ENCODE peak calls at places on chromosomes 11 and 22, in seven cellular contexts. B is stimulated activated CD4-positive, alpha-beta T cell treated with anti-CD3 and anti-CD28 coated beads, Interleukin-2, amount 100 ng/mL, for 24 hours; M is retinal pigment epithelial cell; P is fibroblast of the aortic adventitia; N is NCI-H1105 treated with DMSO at 0.1 percent for 48 hours; W is choroid plexus epithelial cell; T is hypothalamus. O is an unnamed sample.

GRCh38 chr11:3158131-3158591 is 6.9 kb downstream of the OSBPL5 start:
- DNase-seq in B (no peak), M (no peak), P (no peak), N (no peak), W (no peak), T (no peak), O (no peak)

GRCh38 chr11:73221996-73222395 is 3.9 kb downstream of the P2RY2 start:
- DNase-seq in B (no peak), M (no peak), P (no peak), N (no peak), W (no peak), T (no peak), O (no peak)

GRCh38 chr22:48799227-48799970 is 1028.3 kb downstream of the BRD1 start:
- DNase-seq in B (no peak), M (no peak), P (no peak), N (no peak), W (no peak), T (no peak), O (no peak)

GRCh38 chr11:69335461-69336386 is 41.8 kb downstream of the MYEOV start:
- DNase-seq in B (peak), M (no peak), P (no peak), N (no peak), W (no peak), T (no peak), O (no peak)

GRCh38 chr11:117016246-117016645 is 82.0 kb downstream of the SIK3 start:
- DNase-seq in B (no peak), M (no peak), P (no peak), N (no peak), W (no peak), T (no peak), O (no peak)

GRCh38 chr11:93858376-93858775 is 8.0 kb upstream of the VSTM5 start:
- DNase-seq in B (no peak), M (no peak), P (no peak), N (no peak), W (no peak), T (no peak), O (no peak)

GRCh38 chr22:42856179-42856864 is 751 bp downstream of the ARFGAP3 start:
- DNase-seq in B (peak), M (no peak), P (peak), N (peak), W (no peak), T (peak), O (peak)

GRCh38 chr11:127919206-127920000 is 668.0 kb downstream of the ETS1 start:
- DNase-seq in B (no peak), M (peak), P (peak), N (no peak), W (peak), T (no peak), O (no peak)

GRCh38 chr11:9065614-9066431 is 25.6 kb downstream of the SCUBE2 start:
- DNase-seq in B (no peak), M (no peak), P (no peak), N (no peak), W (peak), T (no peak), O (no peak)

GRCh38 chr11:130718118-130718517 is 198.2 kb downstream of the SNX19 start:
- DNase-seq in B (no peak), M (no peak), P (no peak), N (no peak), W (peak), T (no peak), O (no peak)

GRCh38 chr11:112596324-112596723 is 335.7 kb upstream of the PLET1 start:
- DNase-seq in B (no peak), M (no peak), P (no peak), N (no peak), W (no peak), T (no peak), O (no peak)

GRCh38 chr11:73521621-73522020 is 76.3 kb downstream of the FAM168A start:
- DNase-seq in B (no peak), M (no peak), P (peak), N (no peak), W (peak), T (no peak), O (no peak)

GRCh38 chr11:116576523-116576922 is 196.3 kb downstream of the BUD13 start:
- DNase-seq in B (no peak), M (no peak), P (no peak), N (no peak), W (no peak), T (no peak), O (no peak)

GRCh38 chr11:92781151-92781550 is 188.3 kb upstream of the MTNR1B start:
- DNase-seq in B (no peak), M (no peak), P (no peak), N (no peak), W (no peak), T (no peak), O (no peak)

GRCh38 chr11:58446294-58446693 is 4.3 kb upstream of the OR5B12 start:
- DNase-seq in B (no peak), M (no peak), P (no peak), N (no peak), W (no peak), T (no peak), O (no peak)

GRCh38 chr11:97460091-97460490 is 1070.3 kb downstream of the JRKL start:
- DNase-seq in B (no peak), M (no peak), P (no peak), N (no peak), W (no peak), T (no peak), O (no peak)

GRCh38 chr11:20363500-20364411 is at the start of gene HTATIP2:
- DNase-seq in B (peak), M (no peak), P (peak), N (peak), W (peak), T (peak), O (peak)

GRCh38 chr11:69260622-69261021 is 33.3 kb upstream of the MYEOV start:
- DNase-seq in B (no peak), M (no peak), P (no peak), N (no peak), W (no peak), T (no peak), O (no peak)

GRCh38 chr11:29300441-29300840 is 716.4 kb downstream of the KCNA4 start:
- DNase-seq in B (no peak), M (no peak), P (peak), N (no peak), W (peak), T (no peak), O (no peak)

GRCh38 chr11:134460044-134460371 is 48.0 kb upstream of the B3GAT1 start:
- DNase-seq in B (no peak), M (no peak), P (no peak), N (no peak), W (no peak), T (no peak), O (no peak)

GRCh38 chr11:1310772-1311468 is 1.5 kb upstream of the TOLLIP start:
- DNase-seq in B (peak), M (no peak), P (no peak), N (no peak), W (no peak), T (no peak), O (no peak)

GRCh38 chr11:792873-793272 is 3.0 kb upstream of the CEND1 start:
- DNase-seq in B (no peak), M (no peak), P (no peak), N (no peak), W (no peak), T (no peak), O (no peak)

GRCh38 chr11:65118097-65118837 is 766 bp upstream of the ZNHIT2 start:
- DNase-seq in B (no peak), M (no peak), P (no peak), N (no peak), W (no peak), T (no peak), O (no peak)

GRCh38 chr22:20429254-20430100 is 8.1 kb downstream of the SCARF2 start:
- DNase-seq in B (peak), M (no peak), P (no peak), N (peak), W (no peak), T (no peak), O (peak)

GRCh38 chr11:68261749-68262543 is 9.8 kb downstream of the C11orf24 start:
- DNase-seq in B (no peak), M (no peak), P (no peak), N (no peak), W (no peak), T (no peak), O (no peak)

GRCh38 chr11:2309251-2310072 is 7.6 kb downstream of the TSPAN32 start:
- DNase-seq in B (no peak), M (no peak), P (no peak), N (no peak), W (no peak), T (no peak), O (peak)

GRCh38 chr22:44080936-44081853 is 57.1 kb downstream of the PARVB start:
- DNase-seq in B (peak), M (peak), P (peak), N (peak), W (peak), T (peak), O (peak)

GRCh38 chr22:23092217-23092955 is 22.1 kb downstream of the GNAZ start:
- DNase-seq in B (no peak), M (no peak), P (no peak), N (no peak), W (no peak), T (no peak), O (no peak)

GRCh38 chr11:10322830-10323792 is 18.2 kb downstream of the ADM start:
- DNase-seq in B (peak), M (no peak), P (peak), N (peak), W (peak), T (no peak), O (no peak)

GRCh38 chr22:20128902-20129746 is 2.5 kb upstream of the ZDHHC8 start:
- DNase-seq in B (peak), M (no peak), P (peak), N (peak), W (peak), T (no peak), O (no peak)

GRCh38 chr11:76315182-76315853 is 65.6 kb downstream of the THAP12 start:
- DNase-seq in B (no peak), M (no peak), P (no peak), N (no peak), W (no peak), T (no peak), O (peak)

GRCh38 chr11:80383655-80384054 is 942.8 kb upstream of the TENM4 start:
- DNase-seq in B (no peak), M (no peak), P (no peak), N (no peak), W (no peak), T (no peak), O (no peak)

GRCh38 chr11:122115520-122116343 is at the start of gene BLID:
- DNase-seq in B (no peak), M (no peak), P (peak), N (peak), W (peak), T (no peak), O (peak)

GRCh38 chr11:75532200-75532972 is 6.6 kb upstream of the GDPD5 start:
- DNase-seq in B (peak), M (no peak), P (peak), N (peak), W (peak), T (peak), O (peak)

GRCh38 chr11:5690736-5691135 is 1.1 kb downstream of the TRIM22 start:
- DNase-seq in B (no peak), M (no peak), P (peak), N (no peak), W (peak), T (no peak), O (no peak)

GRCh38 chr11:9808943-9809342 is 145.1 kb downstream of the SWAP70 start:
- DNase-seq in B (no peak), M (peak), P (no peak), N (no peak), W (peak), T (no peak), O (no peak)

GRCh38 chr11:111840143-111840542 is 31.2 kb downstream of the ALG9 start:
- DNase-seq in B (no peak), M (peak), P (peak), N (no peak), W (peak), T (no peak), O (no peak)

GRCh38 chr11:79237111-79237510 is 203.7 kb downstream of the TENM4 start:
- DNase-seq in B (no peak), M (peak), P (no peak), N (no peak), W (no peak), T (no peak), O (no peak)

GRCh38 chr11:4083198-4083597 is 11.4 kb upstream of the RRM1 start:
- DNase-seq in B (no peak), M (no peak), P (no peak), N (no peak), W (no peak), T (no peak), O (no peak)

O was measured in posterior cingulate gyrus.